ENCODE peak calls at places on chromosomes 1 and 21, in four cellular contexts. M, D, P and H are unnamed samples.

GRCh38 chr1:93814059-93814794 is 64.8 kb downstream of the DNTTIP2 start:
- DNase-seq in M (peak), D (no peak), P (peak), H (peak)

GRCh38 chr21:17462276-17462981 is 50.4 kb upstream of the CXADR start:
- DNase-seq in P (no peak), D (no peak), M (peak), H (peak)

GRCh38 chr1:37258068-37258467 is 216.3 kb upstream of the ZC3H12A start:
- DNase-seq in P (no peak), M (no peak), D (no peak), H (no peak)

GRCh38 chr1:150562384-150563339 is 13.5 kb downstream of the ADAMTSL4 start:
- DNase-seq in M (no peak), P (no peak), D (no peak), H (no peak)

GRCh38 chr1:200147742-200148141 is 120.2 kb downstream of the NR5A2 start:
- DNase-seq in M (no peak), D (no peak), P (no peak), H (no peak)

GRCh38 chr1:185213086-185213485 is 56.1 kb downstream of the SWT1 start:
- DNase-seq in D (no peak), M (peak), P (no peak), H (no peak)

GRCh38 chr1:94778808-94779207 is 41.3 kb upstream of the SLC44A3 start:
- DNase-seq in P (no peak), D (no peak), M (peak), H (no peak)

GRCh38 chr1:145716641-145717061 is 2.6 kb upstream of the CD160 start:
- DNase-seq in M (no peak), D (no peak), P (no peak), H (no peak)

GRCh38 chr21:14988760-14989159 is 76.0 kb downstream of the NRIP1 start:
- DNase-seq in M (no peak), D (no peak), P (no peak), H (no peak)

GRCh38 chr1:72827285-72827684 is 544.9 kb upstream of the NEGR1 start:
- DNase-seq in P (no peak), D (no peak), M (peak), H (peak)

GRCh38 chr1:154157520-154158306 is 2.8 kb upstream of the NUP210L start:
- DNase-seq in D (no peak), P (no peak), M (peak), H (peak)

GRCh38 chr21:29490016-29490415 is 191.3 kb downstream of the BACH1 start:
- DNase-seq in P (no peak), D (no peak), M (peak), H (peak)

GRCh38 chr1:1753607-1754005 is 24.7 kb downstream of the NADK start:
- DNase-seq in D (no peak), M (no peak), P (no peak), H (no peak)

GRCh38 chr21:32257952-32258785 is 20.7 kb downstream of the MIS18A start:
- DNase-seq in D (no peak), P (peak), M (peak), H (peak)

GRCh38 chr1:31931241-31932225 is 6.6 kb downstream of the PTP4A2 start:
- DNase-seq in P (no peak), M (peak), D (no peak), H (peak)
- TF ChIP-seq CTCF in P (no peak), M (no peak), D (no peak), H (no peak)

GRCh38 chr1:109718495-109718894 is 6.4 kb downstream of the GSTM5 start:
- DNase-seq in D (no peak), P (no peak), M (peak), H (no peak)
- TF ChIP-seq CTCF in D (no peak), P (peak), M (no peak), H (no peak)

GRCh38 chr1:30867537-30867936 is 41.0 kb downstream of the SDC3 start:
- DNase-seq in P (no peak), D (no peak), M (no peak), H (no peak)
- TF ChIP-seq CTCF in P (no peak), D (no peak), M (no peak), H (no peak)

GRCh38 chr1:41282679-41283317 is 40.7 kb upstream of the SCMH1 start:
- DNase-seq in M (peak), P (peak), D (no peak), H (peak)

GRCh38 chr1:41281367-41281766 is 39.3 kb upstream of the SCMH1 start:
- DNase-seq in M (no peak), P (no peak), D (no peak), H (no peak)

GRCh38 chr1:41277371-41277994 is 35.4 kb upstream of the SCMH1 start:
- DNase-seq in M (no peak), P (no peak), D (no peak), H (no peak)

GRCh38 chr1:41278076-41278475 is 36.0 kb upstream of the SCMH1 start:
- DNase-seq in D (no peak), P (no peak), M (no peak), H (no peak)

GRCh38 chr1:41280189-41281032 is 38.3 kb upstream of the SCMH1 start:
- DNase-seq in D (no peak), M (no peak), P (no peak), H (no peak)
- TF ChIP-seq CTCF in D (no peak), M (no peak), P (no peak), H (no peak)